ENCODE peak calls at places on chromosome 1, in nine cellular contexts. K, I, L, X, Z, D, E, O and R are unnamed samples.

GRCh38 chr1:178594133-178594532 is 81.2 kb downstream of the TEX35 start:
- DNase-seq in X (no peak), Z (no peak), D (no peak), I (no peak), L (no peak), O (no peak), K (no peak), E (no peak), R (no peak)

GRCh38 chr1:24117722-24118409 is 5.9 kb upstream of the MYOM3 start:
- DNase-seq in I (peak), O (no peak), K (no peak), E (peak), L (no peak), Z (no peak), X (no peak), D (peak), R (no peak)

GRCh38 chr1:76433528-76433927 is 359.0 kb downstream of the ST6GALNAC3 start:
- DNase-seq in X (no peak), L (no peak), I (peak), E (no peak), K (no peak), O (no peak), D (peak), Z (no peak), R (no peak)

GRCh38 chr1:94408104-94408503 is 10.1 kb upstream of the ABCD3 start:
- DNase-seq in E (no peak), O (no peak), I (no peak), X (peak), K (peak), Z (no peak), L (peak), D (no peak), R (no peak)

GRCh38 chr1:177495878-177496277 is 325.1 kb downstream of the BRINP2 start:
- DNase-seq in I (no peak), K (no peak), L (no peak), E (no peak), Z (no peak), D (no peak), X (peak), O (no peak), R (no peak)

GRCh38 chr1:23916209-23917131 is 3.3 kb upstream of the CNR2 start:
- DNase-seq in E (peak), X (peak), O (no peak), Z (peak), L (peak), I (peak), D (peak), K (peak), R (peak)

GRCh38 chr1:153745417-153745816 is 17.6 kb downstream of the INTS3 start:
- DNase-seq in D (no peak), E (no peak), Z (no peak), O (no peak), L (peak), X (peak), K (peak), I (no peak), R (no peak)

GRCh38 chr1:11475718-11476117 is 3.2 kb upstream of the DISP3 start:
- DNase-seq in D (no peak), E (no peak), Z (no peak), O (no peak), X (no peak), K (no peak), I (no peak), L (no peak), R (no peak)

GRCh38 chr1:224880593-224881307 is 48.7 kb upstream of the DNAH14 start:
- DNase-seq in X (peak), E (no peak), I (no peak), O (no peak), K (peak), L (peak), D (peak), Z (peak), R (no peak)

GRCh38 chr1:161737625-161738024 is 12.0 kb upstream of the DUSP12 start:
- DNase-seq in K (peak), Z (no peak), X (no peak), L (peak), E (no peak), D (no peak), O (no peak), I (no peak), R (no peak)

GRCh38 chr1:79043506-79043905 is 37.0 kb upstream of the ADGRL4 start:
- DNase-seq in Z (no peak), L (no peak), X (no peak), E (no peak), O (no peak), I (peak), D (peak), K (peak), R (no peak)

GRCh38 chr1:47431534-47431933 is 6.3 kb upstream of the FOXD2 start:
- DNase-seq in K (peak), Z (no peak), O (no peak), I (peak), L (peak), X (no peak), D (peak), E (no peak), R (no peak)

GRCh38 chr1:38680801-38681510 is 178.6 kb downstream of the RRAGC start:
- DNase-seq in X (peak), D (peak), I (peak), O (no peak), K (peak), E (no peak), L (no peak), Z (peak), R (no peak)

GRCh38 chr1:61605607-61606321 is 119.2 kb downstream of the TM2D1 start:
- DNase-seq in O (no peak), D (peak), X (no peak), K (no peak), E (no peak), Z (no peak), L (no peak), I (peak), R (no peak)

GRCh38 chr1:218376722-218377121 is 31.6 kb downstream of the TGFB2 start:
- DNase-seq in D (no peak), E (no peak), L (no peak), X (no peak), K (no peak), O (no peak), I (no peak), Z (no peak), R (no peak)

GRCh38 chr1:23797478-23798448 is 2.8 kb downstream of the GALE start:
- DNase-seq in O (no peak), D (no peak), Z (no peak), I (no peak), X (no peak), E (no peak), L (no peak), K (no peak), R (no peak)

GRCh38 chr1:100290291-100290690 is 24.3 kb downstream of the RTCA start:
- DNase-seq in I (no peak), X (no peak), D (no peak), E (no peak), L (no peak), Z (no peak), K (no peak), O (no peak), R (no peak)

GRCh38 chr1:77282866-77283539 is 1.2 kb downstream of the AK5 start:
- DNase-seq in I (peak), L (peak), E (peak), X (peak), K (peak), O (no peak), Z (no peak), D (peak), R (peak)

GRCh38 chr1:9534953-9535352 is 4.3 kb upstream of the SLC25A33 start:
- DNase-seq in O (no peak), Z (no peak), X (no peak), L (no peak), K (no peak), I (no peak), E (no peak), D (no peak), R (no peak)

GRCh38 chr1:245546875-245547274 is 392.1 kb downstream of the KIF26B start:
- DNase-seq in I (no peak), D (no peak), L (no peak), O (no peak), E (no peak), Z (no peak), K (no peak), X (no peak), R (no peak)

GRCh38 chr1:182488803-182489202 is 38.9 kb downstream of the RGSL1 start:
- DNase-seq in X (no peak), K (no peak), O (no peak), Z (no peak), I (no peak), L (no peak), D (no peak), E (no peak), R (no peak)

GRCh38 chr1:182485861-182486260 is 35.9 kb downstream of the RGSL1 start:
- DNase-seq in D (no peak), I (no peak), E (no peak), X (no peak), O (no peak), Z (no peak), K (no peak), L (no peak), R (no peak)

GRCh38 chr1:182484067-182484466 is 34.1 kb downstream of the RGSL1 start:
- DNase-seq in X (no peak), L (no peak), K (no peak), Z (no peak), O (no peak), E (no peak), I (no peak), D (no peak), R (no peak)

GRCh38 chr1:182484531-182485257 is 34.7 kb downstream of the RGSL1 start:
- DNase-seq in O (no peak), D (no peak), K (peak), Z (peak), X (peak), I (no peak), L (peak), E (no peak), R (peak)
- TF ChIP-seq CTCF in O (no peak), D (no peak), K (peak), Z (no peak), X (peak), I (no peak), L (peak), E (peak), R (peak)

GRCh38 chr1:230581446-230582079 is 60.7 kb upstream of the COG2 start:
- DNase-seq in Z (no peak), K (peak), D (no peak), L (peak), I (no peak), E (no peak), X (peak), O (no peak), R (peak)
- TF ChIP-seq CTCF in Z (no peak), K (peak), D (no peak), L (no peak), I (no peak), E (no peak), X (no peak), O (no peak), R (no peak)

DNA sequence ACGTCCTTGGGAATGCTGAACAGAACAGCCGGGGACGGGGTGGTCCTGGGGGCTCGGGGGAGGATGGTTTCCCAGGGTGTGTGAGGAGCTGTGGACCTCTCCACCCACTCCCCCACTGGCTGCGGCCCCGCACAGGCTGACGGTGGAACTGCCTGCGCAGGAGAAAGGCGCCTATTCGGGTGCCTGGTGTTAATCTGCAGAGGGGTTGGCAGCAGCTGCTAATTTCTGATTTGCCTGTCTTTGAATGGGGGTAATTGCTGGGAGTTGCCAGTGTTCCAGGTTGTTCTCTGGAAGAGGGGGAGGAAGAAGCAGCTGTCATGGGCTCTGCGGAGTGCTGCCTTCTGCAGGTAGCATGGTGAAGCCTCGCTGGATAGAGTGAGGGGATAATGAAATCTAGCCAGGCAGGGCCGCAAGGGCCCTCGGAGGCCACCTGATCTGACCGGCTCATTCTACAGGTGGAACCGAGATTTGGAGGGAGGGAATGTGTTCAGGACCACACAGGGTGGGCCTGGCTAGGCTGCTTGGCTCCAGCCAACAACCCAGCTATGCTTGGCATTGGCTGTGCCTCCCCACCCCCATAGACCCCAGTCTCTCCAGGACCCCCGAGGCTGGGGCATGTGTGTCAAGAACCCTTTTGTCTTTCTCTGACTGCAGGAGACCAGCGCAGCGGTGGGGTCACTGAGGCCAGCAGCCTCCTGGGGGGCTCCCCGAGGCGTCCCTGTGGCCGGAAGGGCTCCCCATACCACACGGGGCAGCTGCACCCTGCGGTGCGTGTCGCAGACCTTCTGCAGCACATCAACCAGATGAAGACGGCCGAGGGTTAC is 67.1 kb downstream of the PTPRU start:
- DNase-seq in X (no peak), D (no peak), L (no peak), E (no peak), I (no peak), Z (no peak), K (peak), O (no peak), R (peak)
- TF ChIP-seq CTCF in X (no peak), D (no peak), L (no peak), E (no peak), I (no peak), Z (no peak), K (no peak), O (no peak), R (no peak)

DNA sequence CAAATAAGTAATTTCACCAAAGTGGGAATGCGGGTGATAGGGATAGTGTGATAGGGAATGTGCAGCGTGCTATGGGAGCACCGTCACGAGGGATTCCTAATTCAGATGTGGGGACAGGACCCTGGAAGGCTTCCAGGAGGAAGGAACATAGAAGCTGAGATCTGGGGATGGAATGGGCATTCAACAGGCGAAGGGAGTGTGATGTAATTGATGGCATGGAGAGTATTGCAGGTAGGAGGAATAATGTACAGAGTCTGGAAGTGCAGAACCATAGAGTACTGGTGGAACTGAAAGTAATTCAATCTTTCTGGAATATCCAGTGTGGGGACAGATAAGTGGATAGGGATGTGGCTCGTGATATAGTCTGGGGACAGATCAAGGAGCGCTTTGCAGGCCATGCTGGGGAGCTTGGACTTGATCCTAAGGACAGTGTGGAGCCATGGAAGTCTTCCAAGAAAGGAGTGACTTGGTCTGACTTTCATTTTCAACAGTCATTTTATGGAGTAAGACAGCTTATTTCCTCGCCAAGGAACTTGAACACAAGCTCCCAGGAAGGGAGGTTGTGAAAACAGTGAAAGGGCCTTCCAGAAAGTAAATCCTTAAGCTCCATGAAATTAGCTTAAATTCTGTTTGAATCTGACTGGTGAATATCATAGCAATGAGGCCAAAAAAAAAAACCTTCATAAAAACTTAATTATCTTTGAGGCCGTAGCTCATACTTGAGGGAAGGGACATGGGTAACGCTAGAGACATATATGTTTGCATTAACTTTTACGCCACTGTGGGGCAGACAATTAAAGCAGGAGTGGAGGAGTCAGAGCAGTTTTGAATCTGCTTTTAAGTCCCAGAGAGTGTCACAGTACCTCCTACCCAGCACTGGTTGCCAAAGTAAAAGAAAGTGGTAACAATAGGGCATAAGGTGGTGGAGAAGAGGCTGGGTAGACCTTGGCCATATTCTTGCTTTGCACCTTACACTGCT is 55.8 kb downstream of the ROR1 start:
- DNase-seq in L (no peak), Z (no peak), K (no peak), O (no peak), X (no peak), I (no peak), D (no peak), E (no peak), R (no peak)
- TF ChIP-seq CTCF in L (no peak), Z (no peak), K (no peak), O (no peak), X (no peak), I (no peak), D (no peak), E (no peak), R (no peak)